ENCODE peak calls at places on chromosome 21, in ten cellular contexts. One of them, this sample, is unnamed.

GRCh38 chr21:43684424-43684823 is 25.1 kb downstream of the RRP1B start:
- DNase-seq in sigmoid colon: no peak
- DNase-seq in fibroblast of pulmonary artery: peak
- DNase-seq in head of caudate nucleus: no peak
- DNase-seq in HTR-8/SVneo: no peak
- DNase-seq in neural crest cell: no peak
- DNase-seq in NCI-H2029 treated with DMSO at 0.1 percent for 48 hours: no peak
- DNase-seq in fibroblast of lung: no peak
- DNase-seq in EL: no peak
- DNase-seq in Ammon's horn: no peak
- DNase-seq in this sample: no peak

GRCh38 chr21:37149411-37149810 is 76.4 kb downstream of the TTC3 start:
- DNase-seq in sigmoid colon: no peak
- DNase-seq in Ammon's horn: no peak
- DNase-seq in EL: peak
- DNase-seq in HTR-8/SVneo: no peak
- DNase-seq in neural crest cell: no peak
- DNase-seq in fibroblast of pulmonary artery: peak
- DNase-seq in NCI-H2029 treated with DMSO at 0.1 percent for 48 hours: no peak
- DNase-seq in head of caudate nucleus: no peak
- DNase-seq in fibroblast of lung: peak
- DNase-seq in this sample: peak

GRCh38 chr21:42845296-42845965 is 33.9 kb downstream of the WDR4 start:
- DNase-seq in Ammon's horn: peak
- DNase-seq in EL: no peak
- DNase-seq in HTR-8/SVneo: no peak
- DNase-seq in neural crest cell: no peak
- DNase-seq in sigmoid colon: peak
- DNase-seq in fibroblast of pulmonary artery: no peak
- DNase-seq in head of caudate nucleus: peak
- DNase-seq in fibroblast of lung: peak
- DNase-seq in NCI-H2029 treated with DMSO at 0.1 percent for 48 hours: no peak
- DNase-seq in this sample: no peak

GRCh38 chr21:16395285-16395684 is 665.5 kb downstream of the USP25 start:
- DNase-seq in fibroblast of lung: no peak
- DNase-seq in head of caudate nucleus: no peak
- DNase-seq in neural crest cell: no peak
- DNase-seq in fibroblast of pulmonary artery: no peak
- DNase-seq in NCI-H2029 treated with DMSO at 0.1 percent for 48 hours: no peak
- DNase-seq in EL: no peak
- DNase-seq in sigmoid colon: no peak
- DNase-seq in HTR-8/SVneo: no peak
- DNase-seq in Ammon's horn: no peak
- DNase-seq in this sample: no peak

GRCh38 chr21:14438204-14438603 is 55.3 kb upstream of the HSPA13 start:
- DNase-seq in Ammon's horn: no peak
- DNase-seq in sigmoid colon: no peak
- DNase-seq in fibroblast of pulmonary artery: peak
- DNase-seq in EL: no peak
- DNase-seq in neural crest cell: no peak
- DNase-seq in head of caudate nucleus: no peak
- DNase-seq in fibroblast of lung: no peak
- DNase-seq in NCI-H2029 treated with DMSO at 0.1 percent for 48 hours: no peak
- DNase-seq in HTR-8/SVneo: no peak
- DNase-seq in this sample: no peak

GRCh38 chr21:38910390-38911008 is 104.8 kb downstream of the ETS2 start:
- DNase-seq in neural crest cell: no peak
- DNase-seq in sigmoid colon: no peak
- DNase-seq in HTR-8/SVneo: no peak
- DNase-seq in Ammon's horn: no peak
- DNase-seq in fibroblast of lung: no peak
- DNase-seq in NCI-H2029 treated with DMSO at 0.1 percent for 48 hours: no peak
- DNase-seq in head of caudate nucleus: no peak
- DNase-seq in fibroblast of pulmonary artery: no peak
- DNase-seq in EL: peak
- DNase-seq in this sample: no peak

GRCh38 chr21:45651921-45652320 is 8.4 kb downstream of the PCBP3 start:
- DNase-seq in sigmoid colon: no peak
- DNase-seq in neural crest cell: no peak
- DNase-seq in head of caudate nucleus: no peak
- DNase-seq in NCI-H2029 treated with DMSO at 0.1 percent for 48 hours: no peak
- DNase-seq in HTR-8/SVneo: no peak
- DNase-seq in EL: no peak
- DNase-seq in fibroblast of lung: no peak
- DNase-seq in fibroblast of pulmonary artery: no peak
- DNase-seq in Ammon's horn: no peak
- DNase-seq in this sample: no peak

GRCh38 chr21:44875341-44875740 is 1.9 kb upstream of the PTTG1IP start:
- DNase-seq in fibroblast of pulmonary artery: peak
- DNase-seq in Ammon's horn: peak
- DNase-seq in fibroblast of lung: peak
- DNase-seq in neural crest cell: no peak
- DNase-seq in sigmoid colon: no peak
- DNase-seq in NCI-H2029 treated with DMSO at 0.1 percent for 48 hours: no peak
- DNase-seq in head of caudate nucleus: no peak
- DNase-seq in HTR-8/SVneo: no peak
- DNase-seq in EL: peak
- DNase-seq in this sample: no peak

GRCh38 chr21:20258542-20258941 is 739.7 kb upstream of the NCAM2 start:
- DNase-seq in Ammon's horn: no peak
- DNase-seq in sigmoid colon: no peak
- DNase-seq in HTR-8/SVneo: no peak
- DNase-seq in fibroblast of lung: no peak
- DNase-seq in neural crest cell: no peak
- DNase-seq in head of caudate nucleus: no peak
- DNase-seq in EL: no peak
- DNase-seq in NCI-H2029 treated with DMSO at 0.1 percent for 48 hours: no peak
- DNase-seq in fibroblast of pulmonary artery: no peak
- DNase-seq in this sample: no peak

GRCh38 chr21:35410123-35410522 is 361.0 kb upstream of the RUNX1 start:
- DNase-seq in fibroblast of lung: no peak
- DNase-seq in NCI-H2029 treated with DMSO at 0.1 percent for 48 hours: no peak
- DNase-seq in fibroblast of pulmonary artery: no peak
- DNase-seq in head of caudate nucleus: no peak
- DNase-seq in sigmoid colon: no peak
- DNase-seq in EL: no peak
- DNase-seq in HTR-8/SVneo: no peak
- DNase-seq in Ammon's horn: no peak
- DNase-seq in neural crest cell: no peak
- DNase-seq in this sample: no peak

GRCh38 chr21:28439246-28439645 is 553.4 kb downstream of the LTN1 start:
- DNase-seq in fibroblast of lung: no peak
- DNase-seq in EL: no peak
- DNase-seq in head of caudate nucleus: no peak
- DNase-seq in neural crest cell: no peak
- DNase-seq in HTR-8/SVneo: no peak
- DNase-seq in fibroblast of pulmonary artery: no peak
- DNase-seq in sigmoid colon: no peak
- DNase-seq in NCI-H2029 treated with DMSO at 0.1 percent for 48 hours: no peak
- DNase-seq in Ammon's horn: no peak
- DNase-seq in this sample: no peak

GRCh38 chr21:29656504-29657227 is 283.1 kb downstream of the GRIK1 start:
- DNase-seq in fibroblast of pulmonary artery: peak
- DNase-seq in EL: peak
- DNase-seq in NCI-H2029 treated with DMSO at 0.1 percent for 48 hours: no peak
- DNase-seq in sigmoid colon: no peak
- DNase-seq in fibroblast of lung: peak
- DNase-seq in head of caudate nucleus: no peak
- DNase-seq in HTR-8/SVneo: peak
- DNase-seq in Ammon's horn: no peak
- DNase-seq in neural crest cell: no peak
- DNase-seq in this sample: peak

GRCh38 chr21:32256873-32257620 is 21.8 kb downstream of the MIS18A start:
- DNase-seq in Ammon's horn: peak
- DNase-seq in EL: peak
- DNase-seq in fibroblast of lung: peak
- DNase-seq in NCI-H2029 treated with DMSO at 0.1 percent for 48 hours: peak
- DNase-seq in HTR-8/SVneo: peak
- DNase-seq in neural crest cell: no peak
- DNase-seq in fibroblast of pulmonary artery: peak
- DNase-seq in head of caudate nucleus: peak
- DNase-seq in sigmoid colon: peak
- DNase-seq in this sample: peak

GRCh38 chr21:45487891-45488600 is 54.2 kb downstream of the SLC19A1 start:
- DNase-seq in EL: no peak
- DNase-seq in HTR-8/SVneo: no peak
- DNase-seq in fibroblast of lung: no peak
- DNase-seq in head of caudate nucleus: no peak
- DNase-seq in fibroblast of pulmonary artery: no peak
- DNase-seq in NCI-H2029 treated with DMSO at 0.1 percent for 48 hours: no peak
- DNase-seq in sigmoid colon: no peak
- DNase-seq in Ammon's horn: no peak
- DNase-seq in neural crest cell: no peak
- DNase-seq in this sample: peak

GRCh38 chr21:41897690-41898089 is 18.5 kb upstream of the PRDM15 start:
- DNase-seq in NCI-H2029 treated with DMSO at 0.1 percent for 48 hours: no peak
- DNase-seq in EL: no peak
- DNase-seq in head of caudate nucleus: no peak
- DNase-seq in fibroblast of lung: no peak
- DNase-seq in HTR-8/SVneo: no peak
- DNase-seq in sigmoid colon: peak
- DNase-seq in fibroblast of pulmonary artery: no peak
- DNase-seq in Ammon's horn: no peak
- DNase-seq in neural crest cell: no peak
- DNase-seq in this sample: no peak

GRCh38 chr21:39159342-39160063 is 23.7 kb downstream of the PSMG1 start:
- DNase-seq in Ammon's horn: no peak
- DNase-seq in EL: no peak
- DNase-seq in head of caudate nucleus: no peak
- DNase-seq in NCI-H2029 treated with DMSO at 0.1 percent for 48 hours: no peak
- DNase-seq in sigmoid colon: no peak
- DNase-seq in fibroblast of lung: no peak
- DNase-seq in fibroblast of pulmonary artery: no peak
- DNase-seq in neural crest cell: no peak
- DNase-seq in HTR-8/SVneo: no peak
- DNase-seq in this sample: no peak

GRCh38 chr21:32916522-32917099 is 109.1 kb upstream of the OLIG2 start:
- DNase-seq in sigmoid colon: no peak
- DNase-seq in Ammon's horn: no peak
- DNase-seq in fibroblast of pulmonary artery: no peak
- DNase-seq in neural crest cell: no peak
- DNase-seq in fibroblast of lung: no peak
- DNase-seq in head of caudate nucleus: no peak
- DNase-seq in EL: peak
- DNase-seq in HTR-8/SVneo: no peak
- DNase-seq in NCI-H2029 treated with DMSO at 0.1 percent for 48 hours: no peak
- DNase-seq in this sample: no peak

This sample was measured in brain microvascular endothelial cell.